ENCODE peak calls at places on chromosomes 4 and X, in five cellular contexts. One of them, this sample, is unnamed.

GRCh38 chrX:24014388-24015018 is 12.5 kb downstream of the KLHL15 start:
- DNase-seq in cardiac muscle cell: no peak
- DNase-seq in left ventricle myocardium inferior: no peak
- DNase-seq in lower leg skin: no peak
- DNase-seq in left lung: no peak
- DNase-seq in this sample: no peak

GRCh38 chr4:141625023-141625422 is 11.4 kb upstream of the IL15 start:
- DNase-seq in cardiac muscle cell: no peak
- DNase-seq in left ventricle myocardium inferior: no peak
- DNase-seq in lower leg skin: no peak
- DNase-seq in left lung: no peak
- DNase-seq in this sample: no peak

GRCh38 chrX:64152857-64153256 is 52.7 kb downstream of the AMER1 start:
- DNase-seq in cardiac muscle cell: no peak
- DNase-seq in left ventricle myocardium inferior: no peak
- DNase-seq in lower leg skin: no peak
- DNase-seq in left lung: no peak
- DNase-seq in this sample: no peak

GRCh38 chr4:24278693-24279092 is 305.7 kb downstream of the DHX15 start:
- DNase-seq in cardiac muscle cell: peak
- DNase-seq in left ventricle myocardium inferior: no peak
- DNase-seq in lower leg skin: no peak
- DNase-seq in left lung: no peak
- DNase-seq in this sample: no peak

GRCh38 chrX:119240356-119240755 is 4.3 kb downstream of the PGRMC1 start:
- DNase-seq in cardiac muscle cell: peak
- DNase-seq in left ventricle myocardium inferior: no peak
- DNase-seq in lower leg skin: no peak
- DNase-seq in left lung: no peak
- DNase-seq in this sample: no peak

GRCh38 chr4:14871676-14872430 is 130.4 kb upstream of the CPEB2 start:
- DNase-seq in cardiac muscle cell: no peak
- DNase-seq in left ventricle myocardium inferior: no peak
- DNase-seq in lower leg skin: no peak
- DNase-seq in left lung: no peak
- DNase-seq in this sample: peak

GRCh38 chr4:143089291-143089690 is 95.4 kb upstream of the USP38 start:
- DNase-seq in cardiac muscle cell: peak
- DNase-seq in left ventricle myocardium inferior: no peak
- DNase-seq in lower leg skin: no peak
- DNase-seq in left lung: no peak
- DNase-seq in this sample: no peak

GRCh38 chr4:10299601-10300000 is 157.6 kb downstream of the ZNF518B start:
- DNase-seq in cardiac muscle cell: no peak
- DNase-seq in left ventricle myocardium inferior: no peak
- DNase-seq in lower leg skin: no peak
- DNase-seq in left lung: no peak
- DNase-seq in this sample: no peak

GRCh38 chr4:89307446-89308160 is at the start of gene GPRIN3:
- DNase-seq in cardiac muscle cell: peak
- DNase-seq in left ventricle myocardium inferior: peak
- DNase-seq in lower leg skin: peak
- DNase-seq in left lung: peak
- DNase-seq in this sample: peak

DNA sequence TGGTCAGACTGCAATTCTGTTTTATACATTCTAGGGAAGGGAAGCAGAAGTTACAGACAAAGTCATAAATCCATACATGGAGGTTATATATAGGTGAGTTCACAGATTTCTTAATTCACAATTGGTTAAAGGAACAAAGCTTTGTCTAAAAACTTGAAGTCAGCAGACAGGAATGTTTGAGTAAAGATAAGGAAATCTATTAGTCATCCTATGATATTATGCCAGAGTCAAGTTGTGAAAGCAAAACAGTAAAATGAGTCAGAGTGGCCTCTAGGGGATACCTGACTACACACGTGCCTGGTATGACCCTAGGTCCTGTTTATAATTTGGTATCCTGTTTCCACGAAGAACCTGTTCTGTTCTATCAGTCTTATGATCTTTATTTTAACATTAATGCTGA is 31.5 kb downstream of the ACTRT1 start:
- DNase-seq in cardiac muscle cell: peak
- DNase-seq in left ventricle myocardium inferior: no peak
- DNase-seq in lower leg skin: no peak
- DNase-seq in left lung: no peak
- DNase-seq in this sample: peak
- TF ChIP-seq CTCF in cardiac muscle cell: no peak
- TF ChIP-seq CTCF in left ventricle myocardium inferior: no peak
- TF ChIP-seq CTCF in lower leg skin: no peak
- TF ChIP-seq CTCF in left lung: no peak
- TF ChIP-seq CTCF in this sample: no peak

GRCh38 chr4:128424524-128425195 is 137.0 kb upstream of the PGRMC2 start:
- DNase-seq in cardiac muscle cell: peak
- DNase-seq in left ventricle myocardium inferior: no peak
- DNase-seq in lower leg skin: no peak
- DNase-seq in left lung: no peak
- DNase-seq in this sample: no peak

GRCh38 chr4:128428397-128428796 is 140.8 kb upstream of the PGRMC2 start:
- DNase-seq in cardiac muscle cell: no peak
- DNase-seq in left ventricle myocardium inferior: no peak
- DNase-seq in lower leg skin: no peak
- DNase-seq in left lung: no peak
- DNase-seq in this sample: no peak

DNA sequence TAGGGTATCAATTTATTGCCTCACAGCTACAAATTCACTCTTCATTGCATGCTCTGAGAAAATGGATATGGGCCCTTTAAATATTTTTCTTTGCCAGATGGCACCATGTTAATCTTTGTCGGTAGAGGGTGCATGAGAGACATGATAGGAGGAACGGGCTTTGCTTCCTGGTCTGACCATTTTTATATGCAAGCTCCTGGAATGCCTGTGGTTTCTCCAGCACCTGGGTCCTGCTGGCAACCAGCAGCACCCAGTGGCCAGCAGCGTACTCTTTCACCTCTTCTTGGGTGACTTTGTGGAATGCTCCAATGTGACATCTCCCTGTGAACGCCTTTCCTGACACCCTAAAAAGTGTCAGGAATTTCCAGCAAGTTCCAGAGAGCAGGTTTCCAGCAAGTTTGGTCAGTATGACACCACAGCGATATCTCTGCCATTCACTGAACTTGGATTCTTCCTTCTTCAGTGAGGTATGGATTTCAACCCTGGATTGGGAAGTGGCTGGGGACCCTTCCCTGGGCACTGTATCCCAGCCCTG is 140.3 kb upstream of the PGRMC2 start:
- DNase-seq in cardiac muscle cell: peak
- DNase-seq in left ventricle myocardium inferior: no peak
- DNase-seq in lower leg skin: no peak
- DNase-seq in left lung: peak
- DNase-seq in this sample: peak
- TF ChIP-seq CTCF in cardiac muscle cell: peak
- TF ChIP-seq CTCF in left ventricle myocardium inferior: peak
- TF ChIP-seq CTCF in lower leg skin: no peak
- TF ChIP-seq CTCF in left lung: peak
- TF ChIP-seq CTCF in this sample: peak

DNA sequence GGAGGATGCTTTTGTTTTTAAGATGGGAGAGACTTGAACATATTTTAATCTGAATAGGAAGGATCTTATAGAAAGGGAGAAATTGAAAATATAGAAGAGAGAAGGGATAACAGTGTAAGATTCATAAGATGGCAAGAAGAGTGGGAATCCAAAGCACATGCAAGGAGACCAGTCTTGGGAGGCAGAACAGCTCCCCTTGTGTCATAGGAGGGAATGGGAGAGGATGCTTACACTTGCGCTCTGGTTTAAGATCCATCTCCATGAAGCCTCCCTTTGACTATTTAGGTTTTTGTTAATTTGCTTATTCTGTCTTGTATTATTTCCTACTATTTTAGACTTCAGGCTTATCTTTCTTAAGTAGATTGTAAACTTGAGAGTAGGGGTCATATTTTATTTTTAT is 42.7 kb downstream of the KIF4A start:
- DNase-seq in cardiac muscle cell: no peak
- DNase-seq in left ventricle myocardium inferior: no peak
- DNase-seq in lower leg skin: no peak
- DNase-seq in left lung: no peak
- DNase-seq in this sample: no peak
- TF ChIP-seq CTCF in cardiac muscle cell: peak
- TF ChIP-seq CTCF in left ventricle myocardium inferior: no peak
- TF ChIP-seq CTCF in lower leg skin: no peak
- TF ChIP-seq CTCF in left lung: no peak
- TF ChIP-seq CTCF in this sample: no peak

GRCh38 chr4:73660808-73661207 is 40.6 kb upstream of the RASSF6 start:
- DNase-seq in cardiac muscle cell: no peak
- DNase-seq in left ventricle myocardium inferior: no peak
- DNase-seq in lower leg skin: no peak
- DNase-seq in left lung: no peak
- DNase-seq in this sample: no peak

GRCh38 chr4:73664470-73664869 is 44.2 kb upstream of the RASSF6 start:
- DNase-seq in cardiac muscle cell: no peak
- DNase-seq in left ventricle myocardium inferior: no peak
- DNase-seq in lower leg skin: no peak
- DNase-seq in left lung: no peak
- DNase-seq in this sample: no peak

GRCh38 chr4:73662709-73663546 is 42.7 kb upstream of the RASSF6 start:
- DNase-seq in cardiac muscle cell: peak
- DNase-seq in left ventricle myocardium inferior: no peak
- DNase-seq in lower leg skin: no peak
- DNase-seq in left lung: no peak
- DNase-seq in this sample: no peak

GRCh38 chr4:73661646-73662119 is 41.4 kb upstream of the RASSF6 start:
- DNase-seq in cardiac muscle cell: peak
- DNase-seq in left ventricle myocardium inferior: no peak
- DNase-seq in lower leg skin: no peak
- DNase-seq in left lung: no peak
- DNase-seq in this sample: no peak
- TF ChIP-seq CTCF in cardiac muscle cell: peak
- TF ChIP-seq CTCF in left ventricle myocardium inferior: no peak
- TF ChIP-seq CTCF in lower leg skin: no peak
- TF ChIP-seq CTCF in left lung: no peak
- TF ChIP-seq CTCF in this sample: no peak

DNA sequence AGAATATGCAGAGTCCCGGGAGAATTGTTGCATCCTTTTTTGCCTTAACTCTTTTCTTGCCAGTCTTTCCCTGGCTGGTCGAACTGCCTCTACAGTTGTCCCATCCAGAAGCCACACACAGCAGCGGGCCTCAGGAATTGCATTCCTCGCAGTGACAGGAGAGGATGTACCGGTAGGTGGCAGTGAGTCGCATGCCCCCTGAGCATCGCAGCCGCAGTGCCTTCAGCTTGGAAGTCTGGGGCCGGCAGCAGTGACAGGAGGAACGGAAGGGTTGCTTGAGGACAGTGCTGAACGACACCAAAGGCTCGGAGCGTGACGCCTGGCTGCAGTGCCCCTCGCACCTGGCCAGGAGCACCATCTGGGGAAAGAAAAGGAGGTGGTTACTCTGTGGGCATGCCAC is 23.5 kb downstream of the NDP start:
- DNase-seq in cardiac muscle cell: no peak
- DNase-seq in left ventricle myocardium inferior: peak
- DNase-seq in lower leg skin: no peak
- DNase-seq in left lung: no peak
- DNase-seq in this sample: peak
- TF ChIP-seq CTCF in cardiac muscle cell: peak
- TF ChIP-seq CTCF in left ventricle myocardium inferior: peak
- TF ChIP-seq CTCF in lower leg skin: no peak
- TF ChIP-seq CTCF in left lung: peak
- TF ChIP-seq CTCF in this sample: no peak